ENCODE peak calls at places on chromosome 3, in seven cellular contexts. F is activated CD4-positive, alpha-beta T cell treated with anti-CD3 and anti-CD28 coated beads, Interleukin-2, amount 10 ng/mL, durations not matched to agents 7 days and 5 days; P is H54; T is GOT3; Z is effector CD4-positive, alpha-beta T cell; U is activated naive CD8-positive, alpha-beta T cell treated with anti-CD3 and anti-CD28 coated beads, Interleukin-2, amount 50 U/mL, for 24 hours; J is NCI-H1694. X is an unnamed sample.
A peak's percentile ranks its signal among the peaks of the same experiment; 100 is the strongest.

GRCh38 chr3:12932347-12932746 is 91.0 kb upstream of the RPL32 start:
- DNase-seq in F (no peak), P (no peak), T (no peak), Z (no peak), U (no peak), J (no peak), X (no peak)

GRCh38 chr3:53700441-53700840 is 145.8 kb downstream of the CHDH start:
- DNase-seq in F (no peak), P (no peak), T (no peak), Z (no peak), U (no peak), J (no peak), X (no peak)

GRCh38 chr3:17605032-17605431 is 137.4 kb downstream of the TBC1D5 start:
- DNase-seq in F (no peak), P (peak; percentile 38), T (no peak), Z (no peak), U (no peak), J (no peak), X (no peak)

GRCh38 chr3:120192159-120192558 is 92.9 kb downstream of the GPR156 start:
- DNase-seq in F (no peak), P (no peak), T (no peak), Z (no peak), U (no peak), J (no peak), X (no peak)

GRCh38 chr3:7697538-7697937 is 804.1 kb upstream of the LMCD1 start:
- DNase-seq in F (no peak), P (no peak), T (no peak), Z (no peak), U (no peak), J (no peak), X (no peak)

GRCh38 chr3:186622651-186623310 is 9.9 kb downstream of the AHSG start:
- DNase-seq in F (no peak), P (no peak), T (no peak), Z (no peak), U (no peak), J (no peak), X (no peak)

GRCh38 chr3:114856867-114857266 is 290.2 kb downstream of the ZBTB20 start:
- DNase-seq in F (no peak), P (no peak), T (no peak), Z (no peak), U (no peak), J (no peak), X (no peak)

GRCh38 chr3:13018561-13019242 is 54.5 kb downstream of the IQSEC1 start:
- DNase-seq in F (no peak), P (no peak), T (no peak), Z (no peak), U (no peak), J (no peak), X (peak; percentile 23)

GRCh38 chr3:28980631-28981030 is 300.2 kb upstream of the RBMS3 start:
- DNase-seq in F (no peak), P (no peak), T (no peak), Z (no peak), U (no peak), J (no peak), X (no peak)

GRCh38 chr3:24237971-24238767 is 256.5 kb downstream of the THRB start:
- DNase-seq in F (peak; percentile 48), P (peak; percentile 30), T (peak; percentile 35), Z (peak; percentile 9), U (peak; percentile 18), J (peak; percentile 12), X (peak; percentile 6)

GRCh38 chr3:144586382-144586781 is 614.8 kb downstream of the DIPK2A start:
- DNase-seq in F (no peak), P (no peak), T (no peak), Z (no peak), U (no peak), J (no peak), X (no peak)

GRCh38 chr3:3636815-3637214 is 162.4 kb upstream of the LRRN1 start:
- DNase-seq in F (no peak), P (no peak), T (no peak), Z (no peak), U (no peak), J (no peak), X (no peak)

GRCh38 chr3:166390303-166390702 is 553.1 kb upstream of the BCHE start:
- DNase-seq in F (no peak), P (no peak), T (no peak), Z (no peak), U (no peak), J (no peak), X (no peak)

GRCh38 chr3:9914559-9915251 is 2.2 kb upstream of the IL17RC start:
- DNase-seq in F (no peak), P (no peak), T (no peak), Z (no peak), U (no peak), J (no peak), X (no peak)

GRCh38 chr3:195877136-195877715 is 31.1 kb downstream of the TNK2 start:
- DNase-seq in F (no peak), P (no peak), T (no peak), Z (no peak), U (no peak), J (no peak), X (no peak)

GRCh38 chr3:184506579-184506978 is 55.0 kb upstream of the EPHB3 start:
- DNase-seq in F (no peak), P (no peak), T (no peak), Z (no peak), U (no peak), J (peak; percentile 81), X (no peak)

X was measured in C1 segment of cervical spinal cord.